ENCODE peak calls at places on chromosomes 3 and 15, in five cellular contexts. One of them, this sample, is unnamed.

GRCh38 chr15:54282228-54282836 is 304.1 kb downstream of the UNC13C start:
- DNase-seq in HCT116: no peak
- DNase-seq in HepG2: peak; percentile 0
- DNase-seq in K562: no peak
- DNase-seq in GM12878: no peak
- DNase-seq in this sample: no peak

GRCh38 chr15:37204698-37205097 is 104.3 kb upstream of the MEIS2 start:
- DNase-seq in HCT116: no peak
- DNase-seq in HepG2: no peak
- DNase-seq in K562: no peak
- DNase-seq in GM12878: no peak
- DNase-seq in this sample: no peak

GRCh38 chr15:74136584-74137543 is 6.5 kb downstream of the ISLR2 start:
- DNase-seq in HCT116: no peak
- DNase-seq in HepG2: no peak
- DNase-seq in K562: no peak
- DNase-seq in GM12878: no peak
- DNase-seq in this sample: no peak

GRCh38 chr3:195450731-195451229 is 8.0 kb upstream of the ACAP2 start:
- DNase-seq in HCT116: no peak
- DNase-seq in HepG2: no peak
- DNase-seq in K562: no peak
- DNase-seq in GM12878: no peak
- DNase-seq in this sample: no peak

GRCh38 chr3:189165092-189165491 is 6.7 kb upstream of the TPRG1 start:
- DNase-seq in HCT116: no peak
- DNase-seq in HepG2: no peak
- DNase-seq in K562: no peak
- DNase-seq in GM12878: no peak
- DNase-seq in this sample: no peak

GRCh38 chr15:63112871-63113270 is 8.8 kb upstream of the LACTB start:
- DNase-seq in HCT116: no peak
- DNase-seq in HepG2: no peak
- DNase-seq in K562: no peak
- DNase-seq in GM12878: no peak
- DNase-seq in this sample: no peak

GRCh38 chr3:151265866-151266265 is 12.5 kb downstream of the P2RY14 start:
- DNase-seq in HCT116: no peak
- DNase-seq in HepG2: no peak
- DNase-seq in K562: no peak
- DNase-seq in GM12878: peak; percentile 69
- DNase-seq in this sample: no peak

GRCh38 chr3:181694805-181695660 is 16.7 kb upstream of the SOX2 start:
- DNase-seq in HCT116: no peak
- DNase-seq in HepG2: no peak
- DNase-seq in K562: no peak
- DNase-seq in GM12878: no peak
- DNase-seq in this sample: no peak

GRCh38 chr3:32835943-32836342 is 18.1 kb downstream of the TRIM71 start:
- DNase-seq in HCT116: no peak
- DNase-seq in HepG2: no peak
- DNase-seq in K562: no peak
- DNase-seq in GM12878: no peak
- DNase-seq in this sample: no peak

GRCh38 chr3:117736851-117737250 is 1027.3 kb downstream of the TUSC7 start:
- DNase-seq in HCT116: no peak
- DNase-seq in HepG2: no peak
- DNase-seq in K562: no peak
- DNase-seq in GM12878: no peak
- DNase-seq in this sample: no peak

GRCh38 chr3:129612350-129613204 is 6.1 kb upstream of the PLXND1 start:
- DNase-seq in HCT116: no peak
- DNase-seq in HepG2: peak; percentile 89
- DNase-seq in K562: no peak
- DNase-seq in GM12878: no peak
- DNase-seq in this sample: no peak

GRCh38 chr3:197352382-197352781 is 54.0 kb upstream of the DLG1 start:
- DNase-seq in HCT116: no peak
- DNase-seq in HepG2: no peak
- DNase-seq in K562: no peak
- DNase-seq in GM12878: no peak
- DNase-seq in this sample: peak; percentile 42

GRCh38 chr3:125150525-125151436 is 61.8 kb downstream of the SLC12A8 start:
- DNase-seq in HCT116: peak; percentile 66
- DNase-seq in HepG2: peak; percentile 53
- DNase-seq in K562: peak; percentile 67
- DNase-seq in GM12878: no peak
- DNase-seq in this sample: peak; percentile 59

GRCh38 chr3:159765025-159765859 is 223.4 kb upstream of the IL12A start:
- DNase-seq in HCT116: peak; percentile 85
- DNase-seq in HepG2: no peak
- DNase-seq in K562: no peak
- DNase-seq in GM12878: no peak
- DNase-seq in this sample: peak; percentile 74

GRCh38 chr3:36447063-36447462 is 66.8 kb downstream of the STAC start:
- DNase-seq in HCT116: no peak
- DNase-seq in HepG2: peak; percentile 3
- DNase-seq in K562: no peak
- DNase-seq in GM12878: no peak
- DNase-seq in this sample: no peak

GRCh38 chr15:39376371-39376909 is 204.4 kb upstream of the THBS1 start:
- DNase-seq in HCT116: no peak
- DNase-seq in HepG2: no peak
- DNase-seq in K562: no peak
- DNase-seq in GM12878: no peak
- DNase-seq in this sample: no peak

GRCh38 chr15:92005154-92005553 is 151.6 kb downstream of the SLCO3A1 start:
- DNase-seq in HCT116: no peak
- DNase-seq in HepG2: no peak
- DNase-seq in K562: no peak
- DNase-seq in GM12878: no peak
- DNase-seq in this sample: peak; percentile 52

GRCh38 chr3:8554725-8555621 is 53.4 kb downstream of the LMCD1 start:
- DNase-seq in HCT116: no peak
- DNase-seq in HepG2: no peak
- DNase-seq in K562: no peak
- DNase-seq in GM12878: no peak
- DNase-seq in this sample: peak; percentile 72

GRCh38 chr3:152400912-152401311 is 132.2 kb downstream of the MBNL1 start:
- DNase-seq in HCT116: no peak
- DNase-seq in HepG2: no peak
- DNase-seq in K562: no peak
- DNase-seq in GM12878: no peak
- DNase-seq in this sample: no peak

GRCh38 chr3:172539273-172539672 is 16.0 kb upstream of the TNFSF10 start:
- DNase-seq in HCT116: no peak
- DNase-seq in HepG2: no peak
- DNase-seq in K562: no peak
- DNase-seq in GM12878: no peak
- DNase-seq in this sample: no peak

GRCh38 chr3:177320765-177321247 is 123.5 kb upstream of the TBL1XR1 start:
- DNase-seq in HCT116: no peak
- DNase-seq in HepG2: no peak
- DNase-seq in K562: no peak
- DNase-seq in GM12878: no peak
- DNase-seq in this sample: no peak

GRCh38 chr3:71551286-71551919 is 32.1 kb downstream of the FOXP1 start:
- DNase-seq in HCT116: no peak
- DNase-seq in HepG2: no peak
- DNase-seq in K562: no peak
- DNase-seq in GM12878: no peak
- DNase-seq in this sample: no peak

GRCh38 chr3:33791477-33792166 is 6.8 kb upstream of the PDCD6IP start:
- DNase-seq in HCT116: no peak
- DNase-seq in HepG2: peak; percentile 38
- DNase-seq in K562: peak; percentile 63
- DNase-seq in GM12878: no peak
- DNase-seq in this sample: no peak

GRCh38 chr15:30943654-30944335 is 40.1 kb downstream of the FAN1 start:
- DNase-seq in HCT116: no peak
- DNase-seq in HepG2: no peak
- DNase-seq in K562: no peak
- DNase-seq in GM12878: no peak
- DNase-seq in this sample: no peak

GRCh38 chr15:78054971-78055370 is 22.5 kb downstream of the TBC1D2B start:
- DNase-seq in HCT116: no peak
- DNase-seq in HepG2: no peak
- DNase-seq in K562: no peak
- DNase-seq in GM12878: no peak
- DNase-seq in this sample: no peak

GRCh38 chr3:63232764-63233396 is 45.2 kb upstream of the SYNPR start:
- DNase-seq in HCT116: no peak
- DNase-seq in HepG2: no peak
- DNase-seq in K562: no peak
- DNase-seq in GM12878: no peak
- DNase-seq in this sample: no peak

GRCh38 chr3:136631424-136631823 is 120.8 kb downstream of the STAG1 start:
- DNase-seq in HCT116: no peak
- DNase-seq in HepG2: no peak
- DNase-seq in K562: peak; percentile 11
- DNase-seq in GM12878: no peak
- DNase-seq in this sample: no peak
- TF ChIP-seq ZBTB33 in HCT116: no peak
- TF ChIP-seq ZBTB33 in HepG2: no peak
- TF ChIP-seq ZBTB33 in K562: no peak
- TF ChIP-seq ZBTB33 in GM12878: no peak
- TF ChIP-seq ZBTB33 in this sample: no peak

GRCh38 chr3:48429416-48430358 is at the start of gene PLXNB1:
- DNase-seq in HCT116: no peak
- DNase-seq in HepG2: peak; percentile 97
- DNase-seq in K562: peak; percentile 89
- DNase-seq in GM12878: no peak
- DNase-seq in this sample: peak; percentile 93
- TF ChIP-seq POLR2AphosphoS5 in HCT116: peak; percentile 24
- TF ChIP-seq POLR2AphosphoS5 in HepG2: peak; percentile 87
- TF ChIP-seq POLR2AphosphoS5 in K562: no peak
- TF ChIP-seq POLR2AphosphoS5 in GM12878: no peak
- TF ChIP-seq POLR2AphosphoS5 in this sample: no peak

GRCh38 chr3:21901504-21901903 is 150.5 kb upstream of the ZNF385D start:
- DNase-seq in HCT116: no peak
- DNase-seq in HepG2: no peak
- DNase-seq in K562: no peak
- DNase-seq in GM12878: no peak
- DNase-seq in this sample: no peak
- TF ChIP-seq ZBTB33 in HCT116: no peak
- TF ChIP-seq ZBTB33 in HepG2: no peak
- TF ChIP-seq ZBTB33 in K562: no peak
- TF ChIP-seq ZBTB33 in GM12878: no peak
- TF ChIP-seq ZBTB33 in this sample: no peak

GRCh38 chr3:43770426-43771103 is 79.8 kb downstream of the ABHD5 start:
- DNase-seq in HCT116: no peak
- DNase-seq in HepG2: no peak
- DNase-seq in K562: peak; percentile 92
- DNase-seq in GM12878: no peak
- DNase-seq in this sample: peak; percentile 85
- TF ChIP-seq POLR2AphosphoS5 in HCT116: no peak
- TF ChIP-seq POLR2AphosphoS5 in HepG2: no peak
- TF ChIP-seq POLR2AphosphoS5 in K562: peak; percentile 77
- TF ChIP-seq POLR2AphosphoS5 in GM12878: no peak
- TF ChIP-seq POLR2AphosphoS5 in this sample: no peak

GRCh38 chr3:14989943-14990753 is 42.8 kb downstream of the NR2C2 start:
- DNase-seq in HCT116: no peak
- DNase-seq in HepG2: peak; percentile 21
- DNase-seq in K562: no peak
- DNase-seq in GM12878: no peak
- DNase-seq in this sample: peak; percentile 36
- TF ChIP-seq ZBTB33 in HCT116: no peak
- TF ChIP-seq ZBTB33 in HepG2: no peak
- TF ChIP-seq ZBTB33 in K562: no peak
- TF ChIP-seq ZBTB33 in GM12878: no peak
- TF ChIP-seq ZBTB33 in this sample: no peak

GRCh38 chr3:38039101-38039898 is at the start of gene DLEC1:
- DNase-seq in HCT116: no peak
- DNase-seq in HepG2: no peak
- DNase-seq in K562: peak; percentile 61
- DNase-seq in GM12878: no peak
- DNase-seq in this sample: no peak
- TF ChIP-seq POLR2AphosphoS5 in HCT116: no peak
- TF ChIP-seq POLR2AphosphoS5 in HepG2: no peak
- TF ChIP-seq POLR2AphosphoS5 in K562: no peak
- TF ChIP-seq POLR2AphosphoS5 in GM12878: no peak
- TF ChIP-seq POLR2AphosphoS5 in this sample: no peak

GRCh38 chr15:40932146-40932545 is 3.0 kb downstream of the DLL4 start:
- DNase-seq in HCT116: no peak
- DNase-seq in HepG2: no peak
- DNase-seq in K562: no peak
- DNase-seq in GM12878: no peak
- DNase-seq in this sample: peak; percentile 22
- TF ChIP-seq ZBTB33 in HCT116: no peak
- TF ChIP-seq ZBTB33 in HepG2: no peak
- TF ChIP-seq ZBTB33 in K562: no peak
- TF ChIP-seq ZBTB33 in GM12878: no peak
- TF ChIP-seq ZBTB33 in this sample: no peak